ENCODE peak calls at places on chromosomes 1 and 21, in seven cellular contexts. Y is suprapubic skin, R is brain microvascular endothelial cell, G is aorta, U is tibial artery, M is left ventricle myocardium inferior, Z is PC-3. H is an unnamed sample.
A peak's percentile ranks its signal among the peaks of the same experiment; 100 is the strongest.

GRCh38 chr1:42743302-42744029 is 3.4 kb upstream of the CLDN19 start:
- DNase-seq in U (no peak), Z (no peak), G (no peak), Y (no peak), R (no peak), M (no peak), H (peak; percentile 99)

GRCh38 chr1:220926146-220926545 is 46.9 kb downstream of the HLX start:
- DNase-seq in R (no peak), Z (no peak), Y (no peak), G (no peak), M (no peak), U (no peak), H (no peak)

GRCh38 chr1:24586970-24587820 is 31.3 kb downstream of the NCMAP start:
- DNase-seq in R (peak; percentile 50), M (no peak), U (no peak), Y (no peak), G (no peak), Z (peak; percentile 73), H (peak; percentile 82)

GRCh38 chr21:23101111-23101510 is 2102.9 kb downstream of the NCAM2 start:
- DNase-seq in Z (no peak), G (no peak), Y (no peak), R (no peak), U (no peak), M (no peak), H (no peak)

GRCh38 chr1:81912383-81912782 is 111.6 kb downstream of the ADGRL2 start:
- DNase-seq in U (no peak), Y (no peak), R (no peak), M (no peak), Z (peak; percentile 76), G (no peak), H (no peak)

GRCh38 chr1:56838726-56839125 is 15.9 kb upstream of the C8A start:
- DNase-seq in U (no peak), Y (no peak), M (no peak), G (no peak), Z (no peak), R (peak; percentile 55), H (no peak)

GRCh38 chr1:151005729-151006330 is 872 bp downstream of the MINDY1 start:
- DNase-seq in U (no peak), Y (no peak), M (no peak), G (no peak), Z (no peak), R (no peak), H (no peak)

GRCh38 chr1:68028566-68028965 is 21.9 kb downstream of the DIRAS3 start:
- DNase-seq in G (no peak), Y (no peak), R (no peak), M (no peak), Z (no peak), U (no peak), H (no peak)

GRCh38 chr1:44775930-44776748 is 799 bp downstream of the RPS8 start:
- DNase-seq in Y (peak; percentile 79), Z (peak; percentile 17), R (no peak), G (no peak), M (no peak), U (no peak), H (no peak)

GRCh38 chr1:110601332-110601731 is 4.8 kb downstream of the KCNA2 start:
- DNase-seq in Z (no peak), U (no peak), Y (no peak), G (no peak), R (no peak), M (no peak), H (no peak)

GRCh38 chr1:107698161-107698560 is 266.8 kb downstream of the VAV3 start:
- DNase-seq in M (no peak), Y (no peak), U (no peak), Z (no peak), G (no peak), R (no peak), H (no peak)

GRCh38 chr1:59707216-59707615 is 107.5 kb upstream of the HOOK1 start:
- DNase-seq in M (peak; percentile 39), Z (peak; percentile 74), Y (no peak), G (peak; percentile 77), R (peak; percentile 90), U (peak; percentile 79), H (no peak)

GRCh38 chr1:178241057-178241456 is 147.2 kb downstream of the RASAL2 start:
- DNase-seq in G (no peak), R (no peak), U (no peak), M (no peak), Z (peak; percentile 60), Y (no peak), H (peak; percentile 44)

GRCh38 chr1:65243492-65243891 is 65.9 kb upstream of the DNAJC6 start:
- DNase-seq in R (no peak), U (no peak), Z (no peak), M (no peak), Y (no peak), G (no peak), H (no peak)

GRCh38 chr1:207890136-207890738 is 20.7 kb downstream of the CD34 start:
- DNase-seq in Z (peak; percentile 63), R (peak; percentile 80), M (peak; percentile 80), U (peak; percentile 86), G (peak; percentile 88), Y (peak; percentile 86), H (no peak)

GRCh38 chr1:66271904-66272254 is 262.1 kb upstream of the SGIP1 start:
- DNase-seq in Z (peak; percentile 30), R (peak; percentile 34), Y (peak; percentile 62), G (peak; percentile 84), M (peak; percentile 70), U (peak; percentile 84), H (no peak)

GRCh38 chr1:181103404-181103803 is 14.9 kb downstream of the IER5 start:
- DNase-seq in G (no peak), U (peak; percentile 10), Z (no peak), R (no peak), Y (no peak), M (no peak), H (peak; percentile 93)

GRCh38 chr1:180112091-180112490 is 42.6 kb upstream of the QSOX1 start:
- DNase-seq in R (no peak), Z (no peak), M (no peak), G (no peak), U (no peak), Y (no peak), H (no peak)

GRCh38 chr21:32494946-32495703 is 82.6 kb downstream of the EVA1C start:
- DNase-seq in R (peak; percentile 78), M (no peak), U (no peak), Z (peak; percentile 89), G (no peak), Y (no peak), H (no peak)

GRCh38 chr21:16570196-16570595 is 840.4 kb downstream of the USP25 start:
- DNase-seq in Y (no peak), G (no peak), M (no peak), Z (no peak), U (no peak), R (no peak), H (peak; percentile 90)

GRCh38 chr1:213679153-213679552 is 308.6 kb upstream of the PROX1 start:
- DNase-seq in Y (no peak), R (no peak), G (no peak), Z (no peak), U (no peak), M (no peak), H (no peak)

GRCh38 chr1:73674945-73675561 is 522.9 kb downstream of the LRRIQ3 start:
- DNase-seq in Y (no peak), R (no peak), Z (peak; percentile 20), M (no peak), U (no peak), G (no peak), H (peak; percentile 18)

GRCh38 chr21:44713130-44713529 is 1.8 kb upstream of the TSPEAR start:
- DNase-seq in U (no peak), Z (no peak), G (no peak), R (no peak), M (no peak), Y (no peak), H (no peak)

DNA sequence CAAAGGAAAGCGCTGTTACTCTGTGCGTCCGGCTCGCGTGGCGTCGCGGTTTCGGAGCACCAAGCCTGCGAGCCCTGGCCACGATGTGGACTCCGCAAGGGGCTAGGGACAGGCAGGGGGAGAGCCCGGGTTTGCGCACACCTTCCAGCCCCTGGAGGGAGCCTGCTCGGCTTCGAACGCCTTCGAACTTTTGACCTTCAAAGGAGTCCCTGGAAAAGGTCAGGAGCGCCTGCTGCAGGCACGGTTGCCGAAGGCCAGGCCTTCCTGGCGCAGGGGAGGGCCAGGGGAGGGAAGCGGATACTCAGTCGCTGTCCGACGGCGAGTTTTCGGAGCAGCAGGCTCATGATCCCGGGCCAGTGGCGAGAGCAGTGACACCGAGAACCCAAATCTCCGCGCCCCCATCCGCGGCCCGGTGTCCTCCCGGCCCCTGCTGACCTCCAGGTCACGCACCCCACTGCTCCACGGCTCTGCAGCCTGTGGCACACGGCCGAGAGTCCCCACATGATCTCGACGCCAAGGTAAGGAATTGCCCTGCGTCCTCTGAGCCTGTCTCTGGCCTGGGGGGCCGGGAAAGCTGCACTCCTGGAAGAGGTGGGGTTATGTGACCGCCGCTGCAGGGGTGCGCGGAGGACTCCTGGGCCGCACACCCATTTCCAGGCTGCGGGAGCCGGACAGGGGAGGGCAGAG is 1.3 kb upstream of the SIM2 start:
- DNase-seq in M (no peak), G (peak; percentile 32), R (no peak), Y (no peak), U (no peak), Z (no peak), H (no peak)
- H3K27me3 ChIP-seq in M (peaks cover 100% of the 10 kb centered on the region), G (no peaks in the 10 kb centered on the region), R (peaks cover 97% of the 10 kb centered on the region), Y (peaks cover 100% of the 10 kb centered on the region), U (peaks cover 3% of the 10 kb centered on the region), Z (no peaks in the 10 kb centered on the region), H (peaks cover 96% of the 10 kb centered on the region)

DNA sequence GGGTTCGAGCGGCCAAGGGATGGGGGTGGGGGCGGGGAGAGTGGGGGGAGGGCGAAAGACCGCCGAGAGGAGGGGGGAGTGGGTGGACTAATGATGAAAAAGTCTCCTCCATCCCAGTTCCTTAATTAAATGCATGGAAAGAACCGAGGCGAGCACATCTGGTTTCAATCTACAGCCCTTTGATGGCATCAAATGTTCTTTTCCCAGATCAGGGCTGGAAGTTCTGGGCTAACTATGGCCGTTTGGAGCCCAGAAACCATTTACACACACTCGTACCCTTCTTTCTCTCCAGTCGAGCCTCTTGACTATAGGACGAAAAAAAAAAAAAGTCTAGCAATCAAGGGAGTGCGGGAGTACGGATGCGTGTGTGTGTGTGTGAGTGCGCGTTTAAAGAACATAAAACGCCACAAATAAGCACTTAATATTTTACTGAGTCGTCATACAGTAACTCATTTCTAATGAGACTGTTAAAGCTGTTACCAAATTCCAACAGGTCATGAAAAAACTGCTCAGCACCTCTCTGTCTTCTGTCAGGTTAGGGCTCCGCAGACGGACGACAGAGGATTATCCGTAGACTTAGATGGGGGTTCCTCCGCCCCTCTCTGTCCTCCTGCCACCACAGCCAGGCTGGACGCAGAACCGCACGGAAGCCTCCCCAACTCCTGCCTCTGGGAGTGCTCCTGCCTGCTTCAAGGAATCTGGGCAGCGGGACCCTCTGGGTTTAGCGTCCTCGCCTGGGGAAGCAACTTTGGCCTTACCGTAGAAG is 2.1 kb upstream of the PRRX1 start:
- DNase-seq in Y (peak; percentile 75), Z (no peak), M (no peak), G (peak; percentile 74), R (peak; percentile 37), U (peak; percentile 81), H (no peak)
- H3K27me3 ChIP-seq in Y (peaks cover 58% of the 10 kb centered on the region), Z (no peaks in the 10 kb centered on the region), M (peaks cover 82% of the 10 kb centered on the region), G (no peaks in the 10 kb centered on the region), R (no peaks in the 10 kb centered on the region), U (no peaks in the 10 kb centered on the region), H (peaks cover 70% of the 10 kb centered on the region)

GRCh38 chr1:205565799-205566198 is 61.3 kb downstream of the CDK18 start:
- DNase-seq in Z (no peak), G (no peak), U (no peak), M (no peak), Y (no peak), R (no peak), H (no peak)
- H3K27me3 ChIP-seq in Z (peaks cover 10% of the 10 kb centered on the region), G (no peaks in the 10 kb centered on the region), U (no peaks in the 10 kb centered on the region), M (peaks cover 69% of the 10 kb centered on the region), Y (peaks cover 34% of the 10 kb centered on the region), R (peaks cover 44% of the 10 kb centered on the region), H (peaks cover 25% of the 10 kb centered on the region)

GRCh38 chr1:94255476-94255875 is 18.1 kb upstream of the ARHGAP29 start:
- DNase-seq in Z (peak; percentile 95), G (no peak), M (no peak), R (no peak), Y (no peak), U (no peak), H (no peak)
- H3K27me3 ChIP-seq in Z (no peaks in the 10 kb centered on the region), G (no peaks in the 10 kb centered on the region), M (no peaks in the 10 kb centered on the region), R (no peaks in the 10 kb centered on the region), Y (no peaks in the 10 kb centered on the region), U (no peaks in the 10 kb centered on the region), H (no peaks in the 10 kb centered on the region)